ENCODE peak calls at places on chromosomes 3 and 15, in seven cellular contexts. R is HepG2, M is GM12878, O is SK-N-SH, F is K562, B is HCT116, G is H1. D is an unnamed sample.

GRCh38 chr3:86234516-86235254 is 756.3 kb downstream of the VGLL3 start:
- DNase-seq in R (no peak), B (no peak), F (no peak), O (no peak), G (no peak), M (no peak), D (no peak)

GRCh38 chr3:112653209-112653871 is 12.4 kb upstream of the CCDC80 start:
- DNase-seq in O (no peak), M (no peak), R (no peak), F (no peak), G (no peak), B (no peak), D (no peak)

GRCh38 chr15:41858756-41859155 is 20.1 kb downstream of the PLA2G4B start:
- DNase-seq in F (no peak), G (no peak), O (no peak), R (no peak), B (no peak), M (no peak), D (no peak)

GRCh38 chr3:178655488-178655887 is 119.3 kb downstream of the KCNMB2 start:
- DNase-seq in G (no peak), B (no peak), M (no peak), O (no peak), R (no peak), F (no peak), D (no peak)

GRCh38 chr3:29331830-29332637 is 51.2 kb downstream of the RBMS3 start:
- DNase-seq in G (no peak), F (no peak), M (no peak), R (no peak), O (no peak), B (no peak), D (no peak)

GRCh38 chr15:71386448-71387236 is 271.4 kb downstream of the THSD4 start:
- DNase-seq in G (no peak), F (peak; percentile 12), B (no peak), O (peak; percentile 10), R (no peak), M (no peak), D (peak; percentile 45)

GRCh38 chr3:14885307-14885706 is 62.1 kb upstream of the NR2C2 start:
- DNase-seq in O (no peak), B (no peak), F (peak; percentile 14), G (no peak), M (no peak), R (no peak), D (peak; percentile 57)

GRCh38 chr3:58167431-58168351 is 43.1 kb downstream of the DNASE1L3 start:
- DNase-seq in R (no peak), F (peak; percentile 75), B (no peak), O (peak; percentile 79), G (no peak), M (no peak), D (peak; percentile 57)

GRCh38 chr15:101170568-101171350 is 81.1 kb downstream of the CHSY1 start:
- DNase-seq in R (no peak), M (no peak), B (no peak), O (no peak), G (no peak), F (no peak), D (no peak)

GRCh38 chr3:63817209-63817608 is 1.9 kb upstream of the C3orf49 start:
- DNase-seq in G (no peak), B (no peak), R (no peak), F (no peak), M (no peak), O (no peak), D (no peak)

GRCh38 chr15:95826831-95827230 is 503.7 kb upstream of the NR2F2 start:
- DNase-seq in F (peak; percentile 9), R (no peak), G (no peak), B (no peak), O (no peak), M (no peak), D (peak; percentile 16)

GRCh38 chr3:10551821-10552630 is 46.6 kb upstream of the ATP2B2 start:
- DNase-seq in B (peak; percentile 15), O (no peak), R (no peak), M (no peak), F (peak; percentile 27), G (no peak), D (no peak)

GRCh38 chr15:90686435-90687218 is 30.5 kb upstream of the BLM start:
- DNase-seq in M (peak; percentile 92), R (no peak), O (no peak), B (no peak), F (no peak), G (no peak), D (no peak)

GRCh38 chr3:52385157-52385556 is 59.7 kb downstream of the SEMA3G start:
- DNase-seq in B (peak; percentile 64), O (peak; percentile 67), R (peak; percentile 42), G (peak; percentile 81), F (peak; percentile 83), M (no peak), D (peak; percentile 82)

GRCh38 chr15:59376735-59377134 is 4.1 kb upstream of the MYO1E start:
- DNase-seq in O (no peak), B (no peak), G (no peak), R (no peak), F (no peak), M (no peak), D (no peak)

GRCh38 chr15:31062310-31062964 is 39.1 kb downstream of the TRPM1 start:
- DNase-seq in O (no peak), G (no peak), M (no peak), F (no peak), B (no peak), R (no peak), D (no peak)

GRCh38 chr15:31060429-31061140 is 40.9 kb downstream of the TRPM1 start:
- DNase-seq in B (no peak), O (no peak), F (no peak), M (no peak), R (no peak), G (no peak), D (no peak)

GRCh38 chr15:31058236-31058962 is 43.1 kb downstream of the TRPM1 start:
- DNase-seq in F (no peak), R (no peak), G (no peak), M (no peak), B (no peak), O (no peak), D (no peak)

GRCh38 chr15:31065824-31066223 is 35.7 kb downstream of the TRPM1 start:
- DNase-seq in R (no peak), F (no peak), B (no peak), G (no peak), M (no peak), O (no peak), D (peak; percentile 11)

GRCh38 chr15:31062965-31063355 is 38.6 kb downstream of the TRPM1 start:
- DNase-seq in G (no peak), O (no peak), R (no peak), F (no peak), B (no peak), M (no peak), D (no peak)
- TF ChIP-seq JUND in G (no peak), O (no peak), R (no peak), F (no peak), B (no peak), M (no peak), D (no peak)

DNA sequence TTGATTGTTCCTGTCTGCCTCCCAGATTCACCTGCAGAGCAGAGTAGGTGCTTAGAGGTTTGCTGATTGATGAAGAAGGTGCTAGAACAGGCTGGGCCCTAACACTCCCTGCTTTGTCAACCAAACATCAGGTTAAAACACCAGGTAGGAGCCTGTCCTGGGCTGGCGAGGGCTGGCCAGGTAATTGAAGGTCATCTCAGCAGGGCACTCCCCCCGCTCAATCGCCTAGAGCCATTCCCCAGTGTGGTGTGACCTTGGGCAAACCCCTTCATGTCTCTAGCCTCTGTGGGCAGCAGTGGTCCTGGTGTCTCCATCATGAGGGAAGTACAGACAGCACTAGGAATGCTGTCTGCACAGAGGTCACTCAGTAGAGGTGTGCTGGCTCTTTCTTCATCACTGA is 88.3 kb downstream of the KLF15 start:
- DNase-seq in G (no peak), F (no peak), O (no peak), B (no peak), R (no peak), M (no peak), D (no peak)
- TF ChIP-seq JUND in G (no peak), F (no peak), O (no peak), B (no peak), R (no peak), M (no peak), D (no peak)

GRCh38 chr3:116002240-116002639 is 378.9 kb downstream of the GAP43 start:
- DNase-seq in R (no peak), B (no peak), G (no peak), M (no peak), O (no peak), F (no peak), D (no peak)

GRCh38 chr3:115999001-115999400 is 375.7 kb downstream of the GAP43 start:
- DNase-seq in B (no peak), F (no peak), G (no peak), O (no peak), R (no peak), M (no peak), D (no peak)

GRCh38 chr3:116001063-116001765 is 377.9 kb downstream of the GAP43 start:
- DNase-seq in F (no peak), G (no peak), R (no peak), M (no peak), O (no peak), B (no peak), D (no peak)

GRCh38 chr3:115999598-115999997 is 376.3 kb downstream of the GAP43 start:
- DNase-seq in R (no peak), O (no peak), B (no peak), G (no peak), M (no peak), F (no peak), D (no peak)

DNA sequence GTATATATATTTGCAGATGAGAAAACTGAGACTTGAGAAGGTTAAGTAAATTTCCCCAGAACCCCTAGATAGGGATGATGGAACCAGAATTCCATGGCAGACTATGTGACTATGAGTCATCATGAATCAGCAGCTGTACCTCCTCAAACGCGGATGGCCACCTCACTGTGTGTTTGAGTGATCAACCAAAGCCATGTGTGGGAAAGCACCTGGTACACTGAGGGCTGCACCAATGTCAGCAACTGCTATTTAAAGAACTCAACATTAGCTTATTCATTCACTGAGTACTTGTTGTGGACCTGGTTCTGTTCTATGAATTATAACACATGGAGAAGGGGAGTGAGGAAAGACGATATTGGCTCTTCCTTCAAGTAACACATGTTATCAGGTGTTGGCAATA is 377.0 kb downstream of the GAP43 start:
- DNase-seq in F (peak; percentile 76), B (peak; percentile 36), R (peak; percentile 20), G (no peak), O (no peak), M (peak; percentile 37), D (no peak)
- TF ChIP-seq JUND in F (peak; percentile 98), B (peak; percentile 78), R (no peak), G (peak; percentile 22), O (peak; percentile 98), M (no peak), D (no peak)

GRCh38 chr3:170038434-170039110 is 777 bp downstream of the GPR160 start:
- DNase-seq in F (no peak), O (no peak), R (no peak), B (no peak), M (no peak), G (peak; percentile 36), D (peak; percentile 67)
- TF ChIP-seq JUND in F (no peak), O (no peak), R (no peak), B (no peak), M (no peak), G (no peak), D (no peak)

DNA sequence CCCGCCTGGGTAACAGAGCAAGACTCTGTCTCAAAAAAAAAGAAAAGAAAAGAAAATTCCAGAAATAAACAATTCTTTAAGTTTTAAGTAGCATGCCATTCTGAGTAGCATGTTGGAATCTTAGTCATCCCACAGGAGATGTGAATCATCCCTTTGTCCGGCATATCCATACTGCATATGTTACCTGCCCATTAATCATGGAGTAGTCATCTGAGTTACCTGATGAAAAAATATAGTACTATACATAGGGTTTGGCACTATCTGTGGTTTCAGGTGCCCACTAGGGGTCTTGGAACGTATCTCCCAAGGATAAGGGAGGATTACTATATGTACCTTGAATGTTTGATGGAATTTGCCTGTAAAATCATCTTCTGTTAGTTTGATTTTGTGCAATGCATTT is 6.3 kb upstream of the CCR4 start:
- DNase-seq in R (no peak), B (peak; percentile 26), O (no peak), M (no peak), F (no peak), G (no peak), D (no peak)
- TF ChIP-seq JUND in R (no peak), B (peak; percentile 36), O (peak; percentile 29), M (no peak), F (no peak), G (no peak), D (no peak)